ENCODE peak calls at places on chromosomes 11 and 22, in five cellular contexts. One of them, this sample, is unnamed.
A peak's percentile ranks its signal among the peaks of the same experiment; 100 is the strongest.

GRCh38 chr11:64969209-64969608 is 2.7 kb downstream of the MAJIN start:
- DNase-seq in EL: peak; percentile 75
- DNase-seq in GM04504: peak; percentile 5
- DNase-seq in stimulated activated CD4-positive, alpha-beta T cell treated with anti-CD3 and anti-CD28 coated beads, Interleukin-1b, Interleukin-23, amount 100 ng/mL, for 1 hour: no peak
- DNase-seq in Peyer's patch: no peak
- DNase-seq in this sample: peak; percentile 73

GRCh38 chr22:41919357-41920224 is 4.7 kb upstream of the SHISA8 start:
- DNase-seq in EL: peak; percentile 45
- DNase-seq in GM04504: no peak
- DNase-seq in stimulated activated CD4-positive, alpha-beta T cell treated with anti-CD3 and anti-CD28 coated beads, Interleukin-1b, Interleukin-23, amount 100 ng/mL, for 1 hour: no peak
- DNase-seq in Peyer's patch: peak; percentile 76
- DNase-seq in this sample: no peak

GRCh38 chr11:64476866-64477265 is 114.2 kb upstream of the SLC22A12 start:
- DNase-seq in EL: no peak
- DNase-seq in GM04504: no peak
- DNase-seq in stimulated activated CD4-positive, alpha-beta T cell treated with anti-CD3 and anti-CD28 coated beads, Interleukin-1b, Interleukin-23, amount 100 ng/mL, for 1 hour: no peak
- DNase-seq in Peyer's patch: no peak
- DNase-seq in this sample: no peak

GRCh38 chr22:28977481-28977971 is 84.1 kb downstream of the C22orf31 start:
- DNase-seq in EL: no peak
- DNase-seq in GM04504: no peak
- DNase-seq in stimulated activated CD4-positive, alpha-beta T cell treated with anti-CD3 and anti-CD28 coated beads, Interleukin-1b, Interleukin-23, amount 100 ng/mL, for 1 hour: no peak
- DNase-seq in Peyer's patch: no peak
- DNase-seq in this sample: no peak

GRCh38 chr11:118657709-118658108 is 21.7 kb downstream of the TREH start:
- DNase-seq in EL: no peak
- DNase-seq in GM04504: no peak
- DNase-seq in stimulated activated CD4-positive, alpha-beta T cell treated with anti-CD3 and anti-CD28 coated beads, Interleukin-1b, Interleukin-23, amount 100 ng/mL, for 1 hour: no peak
- DNase-seq in Peyer's patch: no peak
- DNase-seq in this sample: no peak

GRCh38 chr11:59172345-59173079 is 580 bp downstream of the DTX4 start:
- DNase-seq in EL: no peak
- DNase-seq in GM04504: no peak
- DNase-seq in stimulated activated CD4-positive, alpha-beta T cell treated with anti-CD3 and anti-CD28 coated beads, Interleukin-1b, Interleukin-23, amount 100 ng/mL, for 1 hour: no peak
- DNase-seq in Peyer's patch: peak; percentile 69
- DNase-seq in this sample: no peak

GRCh38 chr22:45878051-45878764 is 98.8 kb downstream of the WNT7B start:
- DNase-seq in EL: no peak
- DNase-seq in GM04504: no peak
- DNase-seq in stimulated activated CD4-positive, alpha-beta T cell treated with anti-CD3 and anti-CD28 coated beads, Interleukin-1b, Interleukin-23, amount 100 ng/mL, for 1 hour: no peak
- DNase-seq in Peyer's patch: no peak
- DNase-seq in this sample: no peak

GRCh38 chr11:46065681-46066080 is 55.6 kb downstream of the PHF21A start:
- DNase-seq in EL: no peak
- DNase-seq in GM04504: no peak
- DNase-seq in stimulated activated CD4-positive, alpha-beta T cell treated with anti-CD3 and anti-CD28 coated beads, Interleukin-1b, Interleukin-23, amount 100 ng/mL, for 1 hour: no peak
- DNase-seq in Peyer's patch: no peak
- DNase-seq in this sample: no peak

GRCh38 chr11:125954945-125955640 is 9.2 kb downstream of the VSIG10L2 start:
- DNase-seq in EL: no peak
- DNase-seq in GM04504: no peak
- DNase-seq in stimulated activated CD4-positive, alpha-beta T cell treated with anti-CD3 and anti-CD28 coated beads, Interleukin-1b, Interleukin-23, amount 100 ng/mL, for 1 hour: no peak
- DNase-seq in Peyer's patch: no peak
- DNase-seq in this sample: no peak

GRCh38 chr22:30823015-30823370 is 128.3 kb downstream of the OSBP2 start:
- DNase-seq in EL: no peak
- DNase-seq in GM04504: no peak
- DNase-seq in stimulated activated CD4-positive, alpha-beta T cell treated with anti-CD3 and anti-CD28 coated beads, Interleukin-1b, Interleukin-23, amount 100 ng/mL, for 1 hour: no peak
- DNase-seq in Peyer's patch: no peak
- DNase-seq in this sample: no peak

GRCh38 chr11:91394718-91395414 is 829.8 kb upstream of the FAT3 start:
- DNase-seq in EL: no peak
- DNase-seq in GM04504: no peak
- DNase-seq in stimulated activated CD4-positive, alpha-beta T cell treated with anti-CD3 and anti-CD28 coated beads, Interleukin-1b, Interleukin-23, amount 100 ng/mL, for 1 hour: no peak
- DNase-seq in Peyer's patch: no peak
- DNase-seq in this sample: no peak

GRCh38 chr11:132402056-132402684 is 1031.8 kb downstream of the NTM start:
- DNase-seq in EL: peak; percentile 28
- DNase-seq in GM04504: no peak
- DNase-seq in stimulated activated CD4-positive, alpha-beta T cell treated with anti-CD3 and anti-CD28 coated beads, Interleukin-1b, Interleukin-23, amount 100 ng/mL, for 1 hour: no peak
- DNase-seq in Peyer's patch: no peak
- DNase-seq in this sample: no peak

GRCh38 chr22:17135153-17135760 is 14.1 kb upstream of the TMEM121B start:
- DNase-seq in EL: no peak
- DNase-seq in GM04504: no peak
- DNase-seq in stimulated activated CD4-positive, alpha-beta T cell treated with anti-CD3 and anti-CD28 coated beads, Interleukin-1b, Interleukin-23, amount 100 ng/mL, for 1 hour: no peak
- DNase-seq in Peyer's patch: peak; percentile 18
- DNase-seq in this sample: no peak

GRCh38 chr22:42418811-42419243 is 13.4 kb downstream of the NFAM1 start:
- DNase-seq in EL: no peak
- DNase-seq in GM04504: no peak
- DNase-seq in stimulated activated CD4-positive, alpha-beta T cell treated with anti-CD3 and anti-CD28 coated beads, Interleukin-1b, Interleukin-23, amount 100 ng/mL, for 1 hour: no peak
- DNase-seq in Peyer's patch: no peak
- DNase-seq in this sample: no peak

GRCh38 chr11:65128182-65129145 is 5.9 kb downstream of the SYVN1 start:
- DNase-seq in EL: no peak
- DNase-seq in GM04504: no peak
- DNase-seq in stimulated activated CD4-positive, alpha-beta T cell treated with anti-CD3 and anti-CD28 coated beads, Interleukin-1b, Interleukin-23, amount 100 ng/mL, for 1 hour: no peak
- DNase-seq in Peyer's patch: no peak
- DNase-seq in this sample: no peak

GRCh38 chr11:72833792-72834501 is 19.7 kb downstream of the ATG16L2 start:
- DNase-seq in EL: no peak
- DNase-seq in GM04504: no peak
- DNase-seq in stimulated activated CD4-positive, alpha-beta T cell treated with anti-CD3 and anti-CD28 coated beads, Interleukin-1b, Interleukin-23, amount 100 ng/mL, for 1 hour: no peak
- DNase-seq in Peyer's patch: no peak
- DNase-seq in this sample: no peak

GRCh38 chr11:113201055-113201818 is 113.1 kb upstream of the TTC12 start:
- DNase-seq in EL: no peak
- DNase-seq in GM04504: no peak
- DNase-seq in stimulated activated CD4-positive, alpha-beta T cell treated with anti-CD3 and anti-CD28 coated beads, Interleukin-1b, Interleukin-23, amount 100 ng/mL, for 1 hour: no peak
- DNase-seq in Peyer's patch: no peak
- DNase-seq in this sample: peak; percentile 53

GRCh38 chr11:102139081-102139498 is 28.8 kb downstream of the YAP1 start:
- DNase-seq in EL: peak; percentile 82
- DNase-seq in GM04504: peak; percentile 57
- DNase-seq in stimulated activated CD4-positive, alpha-beta T cell treated with anti-CD3 and anti-CD28 coated beads, Interleukin-1b, Interleukin-23, amount 100 ng/mL, for 1 hour: no peak
- DNase-seq in Peyer's patch: no peak
- DNase-seq in this sample: no peak

This sample was measured in cerebellar nuclear complex.